ENCODE peak calls at places on chromosome 14, in seven cellular contexts. M, W, H, D, B, I and L are unnamed samples.

GRCh38 chr14:30058401-30058800 is 130.8 kb upstream of the PRKD1 start:
- DNase-seq in M (no peak), W (no peak), H (no peak), D (no peak), B (no peak), I (no peak), L (no peak)

GRCh38 chr14:80003138-80003537 is 208.2 kb downstream of the DIO2 start:
- DNase-seq in M (no peak), W (no peak), H (no peak), D (no peak), B (no peak), I (no peak), L (no peak)

GRCh38 chr14:100824156-100824555 is 1.8 kb upstream of the MEG3 start:
- DNase-seq in M (peak; percentile 57), W (no peak), H (peak; percentile 80), D (peak; percentile 10), B (no peak), I (no peak), L (no peak)

GRCh38 chr14:94679106-94679819 is 67.1 kb downstream of the SERPINA3 start:
- DNase-seq in M (no peak), W (no peak), H (peak; percentile 10), D (no peak), B (no peak), I (no peak), L (no peak)

GRCh38 chr14:96863327-96863985 is 66.3 kb downstream of the VRK1 start:
- DNase-seq in M (peak; percentile 51), W (no peak), H (no peak), D (no peak), B (no peak), I (no peak), L (no peak)

GRCh38 chr14:104650057-104650980 is 39.1 kb upstream of the INF2 start:
- DNase-seq in M (peak; percentile 91), W (peak; percentile 71), H (peak; percentile 82), D (peak; percentile 77), B (peak; percentile 77), I (peak; percentile 43), L (peak; percentile 72)

GRCh38 chr14:71538949-71539659 is 393.1 kb upstream of the RGS6 start:
- DNase-seq in M (no peak), W (no peak), H (no peak), D (no peak), B (no peak), I (no peak), L (no peak)

GRCh38 chr14:92532490-92533163 is 19.0 kb downstream of the RIN3 start:
- DNase-seq in M (no peak), W (no peak), H (peak; percentile 77), D (no peak), B (no peak), I (no peak), L (peak; percentile 63)

GRCh38 chr14:68664225-68664681 is 128.6 kb downstream of the ZFP36L1 start:
- DNase-seq in M (no peak), W (no peak), H (no peak), D (no peak), B (no peak), I (peak; percentile 76), L (no peak)

GRCh38 chr14:68666206-68666730 is 126.6 kb downstream of the ZFP36L1 start:
- DNase-seq in M (no peak), W (no peak), H (no peak), D (no peak), B (no peak), I (peak; percentile 55), L (no peak)

GRCh38 chr14:68665116-68665515 is 127.8 kb downstream of the ZFP36L1 start:
- DNase-seq in M (no peak), W (no peak), H (no peak), D (no peak), B (no peak), I (no peak), L (no peak)

GRCh38 chr14:68666899-68667298 is 126.0 kb downstream of the ZFP36L1 start:
- DNase-seq in M (no peak), W (no peak), H (no peak), D (no peak), B (no peak), I (no peak), L (no peak)

DNA sequence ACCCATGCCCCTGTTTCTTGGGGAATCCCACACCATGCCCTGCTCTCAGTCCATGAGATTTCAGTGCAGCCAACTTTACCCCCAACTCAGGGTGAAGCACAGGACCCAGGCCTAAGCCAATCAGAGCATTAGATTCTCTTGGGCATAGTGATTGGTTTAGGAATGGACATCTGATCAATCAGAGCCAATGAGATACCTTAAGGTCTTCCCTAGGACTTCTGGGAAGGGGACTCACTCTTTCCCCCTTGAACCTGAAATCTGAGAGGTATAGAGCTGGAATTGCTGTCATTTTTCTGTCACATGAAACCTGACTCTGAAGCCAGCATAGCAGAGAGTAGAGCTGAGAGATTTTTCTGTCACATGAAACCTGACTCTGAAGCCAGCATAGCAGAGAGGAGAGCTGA is 127.1 kb downstream of the ZFP36L1 start:
- DNase-seq in M (no peak), W (no peak), H (no peak), D (peak; percentile 53), B (no peak), I (no peak), L (no peak)
- H3K4me3 ChIP-seq in M (no peak overlapping the region), W (no peak overlapping the region), H (no peak overlapping the region), D (no peak overlapping the region), B (no peak overlapping the region), I (no peak overlapping the region), L (no peak overlapping the region)

GRCh38 chr14:76516884-76517283 is 140.9 kb downstream of the ESRRB start:
- DNase-seq in M (no peak), W (no peak), H (no peak), D (no peak), B (no peak), I (no peak), L (no peak)

GRCh38 chr14:76514599-76514998 is 138.7 kb downstream of the ESRRB start:
- DNase-seq in M (no peak), W (no peak), H (no peak), D (no peak), B (peak; percentile 3), I (peak; percentile 28), L (no peak)

GRCh38 chr14:76518366-76518765 is 142.4 kb downstream of the ESRRB start:
- DNase-seq in M (no peak), W (no peak), H (no peak), D (no peak), B (no peak), I (no peak), L (no peak)
- H3K4me3 ChIP-seq in M (no peak overlapping the region), W (no peak overlapping the region), H (no peak overlapping the region), D (no peak overlapping the region), B (no peak overlapping the region), I (no peak overlapping the region), L (no peak overlapping the region)

DNA sequence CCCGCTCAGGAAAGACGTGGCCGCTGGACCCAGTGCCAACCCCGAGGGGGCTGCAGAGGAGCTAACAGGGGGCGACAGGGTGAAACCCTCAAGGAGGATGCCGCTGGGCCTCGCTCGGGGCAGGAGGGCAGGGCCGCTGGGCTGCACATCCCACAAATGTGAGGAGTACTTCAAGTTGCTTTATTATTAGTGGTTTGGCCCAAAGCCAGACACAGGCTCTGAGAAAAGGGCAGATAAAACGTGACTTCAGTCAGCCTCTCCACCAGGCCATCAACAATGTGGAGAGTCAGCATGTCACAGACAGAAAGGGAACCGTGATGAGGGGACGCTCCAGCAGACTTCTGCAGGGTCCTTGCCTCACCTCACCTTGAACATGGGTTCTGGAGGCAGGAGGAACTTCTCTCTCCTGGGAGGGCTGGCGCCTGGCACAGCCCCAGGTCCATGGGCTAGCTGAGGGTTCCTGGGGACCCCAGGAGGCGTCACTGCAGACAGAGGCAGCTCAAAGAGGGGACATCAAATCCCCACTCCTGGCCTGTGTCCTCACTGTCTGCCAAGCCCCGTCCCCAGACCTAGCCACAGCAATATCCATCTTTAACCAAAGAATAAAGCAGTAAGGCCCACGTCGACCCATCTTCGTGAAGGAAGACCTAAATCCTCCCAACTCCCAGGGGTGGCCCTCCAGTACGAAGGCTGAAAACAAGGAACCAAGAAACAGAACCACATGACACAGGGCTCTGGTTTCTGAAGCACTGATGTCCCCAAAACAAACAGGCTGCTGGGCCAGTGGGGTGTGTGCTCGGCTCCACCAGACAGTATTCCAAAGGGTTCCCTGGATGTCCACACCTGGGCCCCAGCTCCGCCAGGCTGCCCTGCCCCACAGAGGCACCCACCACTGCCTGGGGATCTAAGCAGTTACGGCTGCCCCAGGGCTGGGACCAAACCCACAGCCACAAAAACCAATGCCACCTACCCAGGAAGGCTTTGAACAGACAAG is 35.1 kb downstream of the CCDC85C start:
- DNase-seq in M (no peak), W (no peak), H (peak; percentile 76), D (peak; percentile 91), B (no peak), I (no peak), L (no peak)
- H3K4me3 ChIP-seq in M (no peak overlapping the region), W (no peak overlapping the region), H (no peak overlapping the region), D (no peak overlapping the region), B (no peak overlapping the region), I (no peak overlapping the region), L (no peak overlapping the region)

GRCh38 chr14:105930572-105930971 is 404.2 kb downstream of the TMEM121 start:
- DNase-seq in M (no peak), W (no peak), H (no peak), D (no peak), B (no peak), I (no peak), L (no peak)
- H3K4me3 ChIP-seq in M (no peak overlapping the region), W (no peak overlapping the region), H (no peak overlapping the region), D (no peak overlapping the region), B (no peak overlapping the region), I (no peak overlapping the region), L (no peak overlapping the region)

DNA sequence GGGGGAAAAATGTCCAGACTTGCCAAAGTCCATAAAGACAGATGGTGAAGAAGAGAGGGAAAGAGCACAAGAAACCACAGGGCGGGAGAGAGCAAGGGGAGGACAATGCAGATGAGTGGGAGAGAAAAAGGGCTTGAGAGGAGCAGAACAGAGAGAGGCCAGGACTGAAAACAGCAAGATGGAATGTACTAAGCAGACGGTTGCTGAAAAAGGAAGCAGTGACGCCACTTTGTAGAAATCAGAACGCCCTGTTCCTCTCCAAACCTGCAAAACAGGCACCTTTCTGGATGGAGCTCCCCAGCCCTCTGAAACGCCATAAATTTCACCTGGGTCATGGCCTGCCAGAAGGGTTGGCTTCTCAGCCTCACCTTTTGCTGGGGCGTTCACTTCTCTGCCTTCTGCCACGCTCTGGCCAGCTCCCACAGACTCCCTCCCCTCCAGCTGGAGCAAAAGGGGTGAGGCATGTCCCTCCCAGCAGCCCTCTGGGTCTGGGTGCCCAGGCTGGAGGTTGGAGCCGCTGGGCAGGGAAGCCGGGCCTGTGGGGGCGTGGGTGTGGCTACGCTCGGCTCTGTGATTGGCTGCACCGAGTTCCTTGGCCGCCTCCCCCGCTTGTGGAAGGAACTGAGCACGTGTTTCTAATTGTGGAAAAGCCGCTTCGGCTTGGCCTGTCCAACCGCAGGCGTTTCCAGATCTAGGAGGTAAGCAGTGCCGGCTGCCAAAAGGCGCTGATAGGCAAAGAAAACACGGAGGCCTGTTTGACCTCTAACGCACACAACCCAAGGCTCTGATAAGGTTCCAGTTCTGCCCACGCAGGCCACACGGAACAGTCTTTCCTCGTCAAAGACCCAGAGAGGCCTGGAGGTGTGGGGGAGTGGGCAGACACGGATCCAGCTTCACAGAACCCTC is 29.3 kb downstream of the SLC7A8 start:
- DNase-seq in M (peak; percentile 87), W (peak; percentile 85), H (peak; percentile 98), D (peak; percentile 43), B (no peak), I (no peak), L (peak; percentile 87)
- H3K4me3 ChIP-seq in M (no peak overlapping the region), W (peak overlapping the region; percentile 19), H (peak overlapping the region; percentile 51), D (no peak overlapping the region), B (no peak overlapping the region), I (no peak overlapping the region), L (no peak overlapping the region)